ENCODE peak calls at places on chromosomes 2 and 18, in ten cellular contexts. C is T-helper 2 cell treated with Interferon-gamma antibody and Interleukin-4, amounts not matched to agents 5 μg/mL and 100 μg/mL, for 36 hours; J is mesendoderm; B is left cardiac atrium; A is posterior vena cava; T is NCI-H1417; F is breast epithelium; W is HTR-8/SVneo; O is T-helper 9 cell; N is HT-29. G is an unnamed sample.

GRCh38 chr2:158255257-158255656 is 153.6 kb downstream of the UPP2 start:
- DNase-seq in F (no peak), W (no peak), J (peak), T (peak), N (peak), B (no peak), C (no peak), A (no peak), O (no peak), G (no peak)

GRCh38 chr2:14524041-14524802 is 108.3 kb upstream of the LRATD1 start:
- DNase-seq in C (no peak), O (no peak), F (no peak), N (no peak), J (no peak), A (no peak), T (no peak), B (no peak), W (peak), G (peak)

GRCh38 chr2:256094-256493 is 7.7 kb downstream of the SH3YL1 start:
- DNase-seq in C (no peak), B (no peak), A (no peak), N (no peak), F (no peak), W (no peak), O (no peak), J (no peak), T (no peak), G (no peak)

GRCh38 chr18:75205760-75206109 is 3.2 kb downstream of the PTGR3 start:
- DNase-seq in C (no peak), B (no peak), T (no peak), N (no peak), F (no peak), J (peak), O (no peak), W (no peak), A (no peak), G (no peak)

GRCh38 chr2:127704641-127705243 is 3.4 kb downstream of the SFT2D3 start:
- DNase-seq in B (no peak), A (no peak), F (no peak), W (no peak), T (no peak), J (no peak), C (no peak), N (no peak), O (no peak), G (no peak)

GRCh38 chr2:239946570-239947311 is 78.4 kb downstream of the NDUFA10 start:
- DNase-seq in W (no peak), N (no peak), T (no peak), F (no peak), C (no peak), O (no peak), J (no peak), A (peak), B (peak), G (no peak)

GRCh38 chr2:207528980-207529329 is 807 bp upstream of the CREB1 start:
- DNase-seq in W (peak), F (no peak), N (peak), B (peak), J (peak), C (peak), O (peak), A (no peak), T (peak), G (peak)

GRCh38 chr18:23982154-23983071 is 32.1 kb upstream of the TTC39C start:
- DNase-seq in F (no peak), N (no peak), O (no peak), W (peak), J (no peak), B (peak), A (peak), C (no peak), T (peak), G (peak)

GRCh38 chr18:995641-996040 is 91.0 kb downstream of the ADCYAP1 start:
- DNase-seq in O (no peak), T (no peak), C (no peak), N (no peak), W (peak), J (no peak), B (no peak), F (peak), A (no peak), G (peak)

GRCh38 chr2:239693330-239693729 is 292.5 kb upstream of the HDAC4 start:
- DNase-seq in C (no peak), O (no peak), W (no peak), B (no peak), N (no peak), F (no peak), T (no peak), J (no peak), A (no peak), G (no peak)

GRCh38 chr2:108446703-108447102 is 2.3 kb upstream of the GCC2 start:
- DNase-seq in N (no peak), B (no peak), W (no peak), F (no peak), O (no peak), J (no peak), T (peak), A (no peak), C (no peak), G (no peak)

GRCh38 chr2:151029406-151030157 is 232.1 kb downstream of the RBM43 start:
- DNase-seq in J (no peak), C (no peak), W (no peak), B (no peak), F (no peak), N (no peak), O (no peak), T (no peak), A (no peak), G (peak)

GRCh38 chr2:32356735-32357544 is at the start of gene BIRC6:
- DNase-seq in N (peak), C (peak), A (peak), J (peak), O (peak), B (peak), F (peak), W (peak), T (peak), G (peak)

GRCh38 chr18:61348230-61348629 is 15.0 kb downstream of the CDH20 start:
- DNase-seq in N (no peak), B (no peak), A (no peak), O (no peak), T (no peak), W (no peak), F (no peak), C (no peak), J (no peak), G (no peak)

G was measured in M059J.